ENCODE peak calls at places on chromosome 13, in nine cellular contexts. U is cardiac fibroblast; C is CD4-positive, alpha-beta T cell; D is left lung; E is cardiac muscle cell; O is breast epithelium; S is astrocyte of the cerebellum; L is CD8-positive, alpha-beta T cell; X is Caco-2. R is an unnamed sample.

GRCh38 chr13:59413121-59413520 is 750.6 kb downstream of the DIAPH3 start:
- DNase-seq in D (no peak), S (no peak), C (no peak), O (no peak), X (no peak), L (no peak), U (no peak), E (no peak), R (no peak)

GRCh38 chr13:94674609-94675348 is 37.6 kb downstream of the SOX21 start:
- DNase-seq in X (peak), U (peak), S (peak), E (peak), D (no peak), O (no peak), L (no peak), C (peak), R (no peak)

GRCh38 chr13:108621421-108621820 is 8.0 kb upstream of the MYO16 start:
- DNase-seq in U (no peak), C (no peak), L (no peak), E (no peak), S (no peak), O (no peak), X (no peak), D (no peak), R (no peak)

GRCh38 chr13:104854007-104854406 is 1681.5 kb downstream of the EFNB2 start:
- DNase-seq in S (no peak), X (no peak), O (no peak), U (no peak), E (no peak), L (no peak), C (no peak), D (no peak), R (no peak)

GRCh38 chr13:34611678-34612077 is 330.4 kb upstream of the NBEA start:
- DNase-seq in O (no peak), S (no peak), L (no peak), C (no peak), U (no peak), E (no peak), D (no peak), X (no peak), R (no peak)

GRCh38 chr13:104204177-104204576 is 1138.0 kb upstream of the SLC10A2 start:
- DNase-seq in O (no peak), U (no peak), C (no peak), D (no peak), X (no peak), E (no peak), S (no peak), L (no peak), R (no peak)

GRCh38 chr13:85462792-85463425 is 336.3 kb downstream of the SLITRK6 start:
- DNase-seq in D (no peak), X (no peak), S (no peak), C (no peak), U (no peak), O (no peak), E (no peak), L (no peak), R (no peak)

GRCh38 chr13:40973409-40973808 is 45.7 kb downstream of the ELF1 start:
- DNase-seq in X (no peak), D (no peak), U (no peak), L (no peak), S (no peak), C (no peak), E (no peak), O (no peak), R (no peak)

GRCh38 chr13:49098771-49099512 is 121.2 kb upstream of the MLNR start:
- DNase-seq in D (no peak), U (peak), L (no peak), C (no peak), X (no peak), S (no peak), E (peak), O (no peak), R (no peak)
- TF ChIP-seq CTCF in D (peak), U (peak), L (no peak), C (no peak), X (peak), S (peak), E (peak), O (no peak), R (no peak)

DNA sequence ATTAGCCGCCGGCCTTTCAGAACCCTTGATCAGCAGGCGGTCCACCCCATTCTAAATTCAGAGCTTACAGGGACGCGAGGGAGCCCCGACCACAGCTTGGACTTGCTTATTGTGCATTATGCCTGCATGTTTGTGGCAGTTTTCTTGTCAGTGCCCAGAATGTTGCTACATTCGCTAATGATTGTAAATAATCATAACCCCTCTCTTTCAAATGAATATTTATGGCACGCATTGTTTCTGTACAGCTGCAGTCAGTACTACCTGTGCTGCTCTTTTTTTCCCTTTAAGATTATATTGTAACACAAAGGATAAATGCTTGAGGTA is 321 bp upstream of the VPS36 start:
- DNase-seq in S (no peak), L (no peak), E (no peak), U (no peak), X (no peak), C (no peak), O (no peak), D (no peak), R (no peak)
- TF ChIP-seq CTCF in S (no peak), L (peak), E (no peak), U (peak), X (no peak), C (peak), O (no peak), D (peak), R (no peak)

DNA sequence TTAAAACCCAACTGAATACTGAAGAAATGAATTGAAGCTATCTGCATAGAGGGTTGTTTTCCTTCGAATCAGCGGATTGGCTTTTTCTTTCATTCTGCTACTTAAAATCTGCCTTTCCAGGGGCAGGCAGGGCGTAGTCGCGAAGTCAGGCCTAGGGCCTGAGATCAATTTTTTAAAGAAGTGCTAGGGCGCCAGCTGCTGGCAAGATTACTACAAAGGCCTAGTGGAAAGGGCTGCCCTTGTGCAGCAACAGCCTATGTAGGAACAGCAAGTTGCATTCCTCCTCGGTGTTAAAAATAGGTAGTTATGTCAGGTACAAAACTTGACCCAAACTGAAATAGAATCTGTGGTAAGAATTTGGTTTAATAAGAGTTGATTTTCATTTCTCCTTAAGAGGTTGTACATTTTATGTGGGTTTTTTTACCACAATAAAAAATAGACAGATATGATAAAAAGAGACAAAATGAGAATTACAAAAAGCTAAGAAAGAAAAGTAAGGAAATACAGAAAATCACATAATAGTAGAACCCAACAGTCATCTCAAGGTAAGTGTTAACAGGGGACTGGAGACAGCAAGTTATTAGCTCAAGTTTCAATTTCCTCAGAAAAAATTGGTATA is 9.5 kb upstream of the URAD start:
- DNase-seq in S (no peak), C (no peak), U (peak), E (peak), X (peak), D (no peak), L (no peak), O (no peak), R (no peak)
- TF ChIP-seq CTCF in S (peak), C (no peak), U (peak), E (peak), X (peak), D (no peak), L (no peak), O (no peak), R (peak)

GRCh38 chr13:51444922-51445321 is 7.9 kb downstream of the INTS6 start:
- DNase-seq in D (no peak), L (no peak), U (peak), O (no peak), X (no peak), C (no peak), E (peak), S (no peak), R (peak)
- TF ChIP-seq CTCF in D (no peak), L (no peak), U (no peak), O (no peak), X (peak), C (peak), E (peak), S (peak), R (peak)

GRCh38 chr13:56561327-56561726 is 579.4 kb upstream of the PRR20A start:
- DNase-seq in S (no peak), L (no peak), U (no peak), E (no peak), D (no peak), O (no peak), C (no peak), X (no peak), R (no peak)
- TF ChIP-seq CTCF in S (no peak), L (no peak), U (no peak), E (no peak), D (no peak), O (no peak), C (no peak), X (no peak), R (no peak)

GRCh38 chr13:33109801-33110200 is 93.6 kb downstream of the KL start:
- DNase-seq in L (no peak), X (no peak), C (no peak), O (no peak), S (no peak), U (no peak), E (no peak), D (no peak), R (no peak)
- TF ChIP-seq CTCF in L (no peak), X (no peak), C (no peak), O (no peak), S (no peak), U (peak), E (peak), D (no peak), R (no peak)

GRCh38 chr13:27770809-27771208 is 21.5 kb upstream of the GSX1 start:
- DNase-seq in O (no peak), D (no peak), U (peak), C (no peak), L (no peak), X (peak), E (peak), S (no peak), R (no peak)

DNA sequence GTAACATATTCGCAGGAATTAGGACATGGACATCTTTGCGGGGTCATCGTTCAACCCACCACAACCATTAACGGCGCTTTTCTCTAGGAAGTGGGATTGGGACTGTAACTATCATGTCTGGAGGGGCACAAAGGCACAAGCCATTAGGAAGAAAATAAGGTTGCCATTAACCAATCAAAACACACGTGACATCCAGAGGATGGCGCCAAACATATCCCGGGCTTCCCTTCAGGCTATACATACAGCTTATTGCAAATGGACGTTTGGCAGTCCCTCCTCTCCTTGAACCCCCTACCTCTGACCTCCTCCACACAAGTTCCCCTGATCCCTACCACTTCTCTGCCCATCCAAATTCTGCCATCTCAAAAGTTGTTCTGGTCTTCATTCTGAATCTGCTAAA is 26.6 kb upstream of the GSX1 start:
- DNase-seq in O (no peak), S (no peak), E (no peak), C (no peak), L (no peak), U (no peak), D (no peak), X (no peak), R (no peak)
- TF ChIP-seq CTCF in O (no peak), S (no peak), E (no peak), C (no peak), L (no peak), U (no peak), D (no peak), X (no peak), R (no peak)

GRCh38 chr13:113862766-113863510 is 938 bp downstream of the GAS6 start:
- DNase-seq in O (peak), C (no peak), U (peak), L (no peak), X (no peak), E (peak), S (no peak), D (peak), R (no peak)
- TF ChIP-seq CTCF in O (no peak), C (no peak), U (no peak), L (no peak), X (no peak), E (no peak), S (no peak), D (no peak), R (peak)

DNA sequence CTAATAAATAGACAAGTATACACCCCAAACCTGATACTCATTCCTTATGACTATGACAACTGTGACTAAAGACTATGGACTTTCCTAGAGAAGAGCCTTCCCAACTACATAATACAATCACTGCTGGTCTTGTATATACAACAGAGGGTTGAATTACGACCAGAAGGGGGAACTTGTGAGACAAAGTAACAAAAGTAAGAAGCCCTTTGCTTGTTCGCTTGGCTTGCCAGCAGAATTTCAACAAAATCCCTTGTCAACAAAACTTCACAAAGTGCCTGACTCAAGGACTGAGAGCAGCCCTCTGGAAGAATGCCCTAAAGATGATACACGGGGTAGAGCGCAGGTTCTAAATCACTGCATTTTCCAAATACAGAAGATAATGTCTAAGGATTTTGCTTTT is 99.4 kb downstream of the WASF3 start:
- DNase-seq in U (peak), L (no peak), X (no peak), S (no peak), D (no peak), E (peak), C (no peak), O (no peak), R (peak)
- TF ChIP-seq CTCF in U (no peak), L (no peak), X (peak), S (peak), D (no peak), E (peak), C (no peak), O (no peak), R (no peak)

GRCh38 chr13:45879666-45880065 is 28.1 kb upstream of the SIAH3 start:
- DNase-seq in U (peak), O (peak), E (no peak), S (no peak), D (no peak), X (peak), L (no peak), C (no peak), R (no peak)
- TF ChIP-seq CTCF in U (peak), O (peak), E (no peak), S (peak), D (no peak), X (peak), L (no peak), C (peak), R (no peak)